ENCODE peak calls at places on chromosome 10, in seven cellular contexts. Z, K, O, D, A, V and R are unnamed samples.

GRCh38 chr10:128867119-128867518 is 599.9 kb upstream of the MGMT start:
- DNase-seq in V (peak), K (no peak), A (no peak), D (no peak), Z (no peak), O (no peak), R (no peak)

GRCh38 chr10:26887611-26888215 is 27.0 kb upstream of the ABI1 start:
- DNase-seq in K (no peak), Z (no peak), D (no peak), A (no peak), O (no peak), V (no peak), R (peak)

GRCh38 chr10:96306516-96306915 is 2.3 kb downstream of the DNTT start:
- DNase-seq in D (peak), V (peak), O (no peak), Z (no peak), K (no peak), A (peak), R (no peak)

GRCh38 chr10:52172581-52172980 is 141.5 kb upstream of the DKK1 start:
- DNase-seq in O (no peak), A (no peak), Z (no peak), K (no peak), V (no peak), D (no peak), R (peak)

GRCh38 chr10:18501198-18501597 is 150.2 kb downstream of the NSUN6 start:
- DNase-seq in K (no peak), D (no peak), Z (no peak), V (no peak), O (peak), A (no peak), R (no peak)

GRCh38 chr10:9296206-9296605 is 1241.7 kb downstream of the GATA3 start:
- DNase-seq in V (no peak), O (peak), K (no peak), A (no peak), Z (no peak), D (no peak), R (no peak)

GRCh38 chr10:63166742-63167258 is 33.7 kb downstream of the NRBF2 start:
- DNase-seq in D (peak), O (peak), K (peak), A (no peak), Z (no peak), V (no peak), R (peak)

GRCh38 chr10:30701471-30702173 is 72.1 kb upstream of the LYZL2 start:
- DNase-seq in D (peak), A (peak), K (no peak), Z (peak), V (no peak), O (peak), R (peak)

GRCh38 chr10:71323407-71323806 is 4.3 kb downstream of the SLC29A3 start:
- DNase-seq in O (no peak), K (no peak), Z (no peak), V (no peak), A (no peak), D (peak), R (peak)

GRCh38 chr10:73439055-73439454 is 5.7 kb upstream of the MSS51 start:
- DNase-seq in D (no peak), O (peak), A (no peak), K (no peak), V (no peak), Z (no peak), R (peak)

GRCh38 chr10:85641479-85641967 is 725.1 kb downstream of the GRID1 start:
- DNase-seq in V (no peak), K (no peak), D (no peak), Z (no peak), O (peak), A (no peak), R (no peak)

GRCh38 chr10:30192846-30193608 is 133.6 kb upstream of the JCAD start:
- DNase-seq in Z (no peak), D (no peak), V (no peak), A (no peak), O (no peak), K (no peak), R (no peak)

GRCh38 chr10:5552376-5553321 is 27.9 kb downstream of the CALML3 start:
- DNase-seq in Z (no peak), O (no peak), A (peak), K (no peak), V (peak), D (no peak), R (no peak)

GRCh38 chr10:75136346-75136745 is 24.9 kb downstream of the SAMD8 start:
- DNase-seq in K (no peak), O (no peak), V (no peak), Z (no peak), D (no peak), A (no peak), R (no peak)

GRCh38 chr10:11602919-11603523 is 8.4 kb downstream of the USP6NL start:
- DNase-seq in K (no peak), Z (no peak), D (no peak), V (no peak), A (no peak), O (peak), R (no peak)

GRCh38 chr10:43057831-43058340 is 19.0 kb upstream of the RET start:
- DNase-seq in Z (no peak), A (peak), D (no peak), O (no peak), K (no peak), V (peak), R (no peak)

GRCh38 chr10:67788028-67788886 is 49.7 kb downstream of the DNAJC12 start:
- DNase-seq in A (peak), K (peak), Z (no peak), O (no peak), V (no peak), D (peak), R (peak)

GRCh38 chr10:28793482-28793881 is 116.2 kb downstream of the BAMBI start:
- DNase-seq in K (no peak), Z (no peak), A (no peak), D (no peak), O (no peak), V (no peak), R (no peak)

GRCh38 chr10:14060320-14061070 is 270.2 kb downstream of the FRMD4A start:
- DNase-seq in K (no peak), Z (no peak), D (no peak), V (no peak), A (no peak), O (peak), R (no peak)

GRCh38 chr10:665579-666091 is 23.8 kb downstream of the DIP2C start:
- DNase-seq in K (no peak), O (no peak), Z (no peak), A (no peak), V (no peak), D (no peak), R (peak)

GRCh38 chr10:73798087-73798486 is 12.7 kb downstream of the ZSWIM8 start:
- DNase-seq in K (no peak), A (no peak), V (no peak), O (no peak), Z (no peak), D (no peak), R (no peak)

GRCh38 chr10:77159538-77160110 is 478.0 kb downstream of the KCNMA1 start:
- DNase-seq in K (no peak), O (peak), Z (no peak), A (no peak), V (no peak), D (no peak), R (peak)

GRCh38 chr10:6056411-6057135 is 5.6 kb downstream of the IL2RA start:
- DNase-seq in A (no peak), Z (no peak), V (no peak), K (no peak), O (no peak), D (no peak), R (no peak)

GRCh38 chr10:77482072-77482471 is 155.5 kb downstream of the KCNMA1 start:
- DNase-seq in K (no peak), V (no peak), A (no peak), Z (no peak), O (no peak), D (no peak), R (no peak)

GRCh38 chr10:110206988-110207804 is at the start of gene MXI1:
- DNase-seq in V (peak), K (peak), O (peak), D (peak), A (peak), Z (peak), R (peak)

GRCh38 chr10:43681721-43682120 is 33.0 kb upstream of the ZNF32 start:
- DNase-seq in V (no peak), K (no peak), Z (no peak), D (no peak), O (no peak), A (no peak), R (no peak)

GRCh38 chr10:121628859-121629258 is 30.6 kb upstream of the FGFR2 start:
- DNase-seq in V (no peak), Z (no peak), O (no peak), K (no peak), A (no peak), D (no peak), R (no peak)

GRCh38 chr10:6973904-6974303 is 393.8 kb upstream of the PRKCQ start:
- DNase-seq in Z (no peak), K (no peak), O (no peak), V (no peak), D (no peak), A (peak), R (no peak)

GRCh38 chr10:23171232-23171876 is 20.8 kb upstream of the PTF1A start:
- DNase-seq in A (no peak), D (no peak), K (no peak), O (peak), Z (no peak), V (no peak), R (peak)

GRCh38 chr10:4736183-4736582 is 89.8 kb upstream of the AKR1E2 start:
- DNase-seq in V (no peak), A (no peak), Z (no peak), K (no peak), O (no peak), D (no peak), R (no peak)

GRCh38 chr10:87092356-87092860 is 2.2 kb downstream of the GLUD1 start:
- DNase-seq in V (no peak), K (no peak), O (peak), Z (no peak), D (peak), A (no peak), R (peak)

GRCh38 chr10:80938920-80939319 is 401.2 kb downstream of the SH2D4B start:
- DNase-seq in D (no peak), Z (no peak), O (no peak), A (no peak), V (no peak), K (no peak), R (no peak)

GRCh38 chr10:96947036-96947435 is 114.9 kb downstream of the LCOR start:
- DNase-seq in V (no peak), K (no peak), D (no peak), A (no peak), Z (no peak), O (no peak), R (no peak)

GRCh38 chr10:129764011-129764900 is 199.8 kb downstream of the EBF3 start:
- DNase-seq in D (no peak), K (no peak), O (no peak), Z (no peak), A (peak), V (no peak), R (no peak)

GRCh38 chr10:24376731-24377130 is 167.8 kb downstream of the KIAA1217 start:
- DNase-seq in V (no peak), O (no peak), A (no peak), Z (no peak), D (no peak), K (no peak), R (no peak)

GRCh38 chr10:52621635-52622079 is 150.9 kb downstream of the MBL2 start:
- DNase-seq in V (no peak), K (no peak), O (no peak), D (no peak), Z (no peak), A (no peak), R (peak)

GRCh38 chr10:60944910-60945297 is 919 bp upstream of the RHOBTB1 start:
- DNase-seq in K (no peak), Z (no peak), D (no peak), V (no peak), A (no peak), O (no peak), R (peak)
- H3K4me3 ChIP-seq in K (peak), Z (peak), D (no peak), V (peak), A (peak), O (peak), R (peak)

DNA sequence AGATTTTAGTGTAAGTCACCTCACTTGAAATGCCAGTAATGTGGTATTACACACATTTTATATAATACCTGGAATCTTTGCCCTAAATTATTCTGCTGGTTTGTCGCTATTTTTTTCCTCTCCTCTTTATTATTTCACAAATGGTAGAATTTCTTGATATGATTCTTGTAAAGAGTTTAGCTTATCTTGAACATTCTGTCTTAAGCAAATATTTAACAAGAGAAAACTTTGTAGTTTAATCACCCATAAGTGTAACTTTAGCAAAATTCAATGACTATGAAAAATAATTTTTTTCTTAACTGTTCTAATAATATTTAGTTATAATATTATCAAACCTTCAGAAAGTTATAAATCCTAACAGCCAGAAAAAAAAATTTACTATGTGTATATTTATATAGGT is 56.7 kb downstream of the NHLRC2 start:
- DNase-seq in Z (no peak), K (no peak), O (no peak), D (no peak), A (no peak), V (no peak), R (no peak)
- TF ChIP-seq CTCF in Z (no peak), K (no peak), O (no peak), D (no peak), A (no peak), V (no peak), R (no peak)

GRCh38 chr10:108069096-108069495 is 904.6 kb upstream of the SORCS1 start:
- DNase-seq in K (no peak), O (no peak), D (no peak), A (no peak), V (no peak), Z (no peak), R (no peak)

GRCh38 chr10:108060246-108060645 is 895.7 kb upstream of the SORCS1 start:
- DNase-seq in A (no peak), O (no peak), V (no peak), D (no peak), Z (no peak), K (no peak), R (no peak)

GRCh38 chr10:108070789-108071188 is 906.3 kb upstream of the SORCS1 start:
- DNase-seq in D (no peak), V (no peak), Z (no peak), O (no peak), A (no peak), K (no peak), R (no peak)

DNA sequence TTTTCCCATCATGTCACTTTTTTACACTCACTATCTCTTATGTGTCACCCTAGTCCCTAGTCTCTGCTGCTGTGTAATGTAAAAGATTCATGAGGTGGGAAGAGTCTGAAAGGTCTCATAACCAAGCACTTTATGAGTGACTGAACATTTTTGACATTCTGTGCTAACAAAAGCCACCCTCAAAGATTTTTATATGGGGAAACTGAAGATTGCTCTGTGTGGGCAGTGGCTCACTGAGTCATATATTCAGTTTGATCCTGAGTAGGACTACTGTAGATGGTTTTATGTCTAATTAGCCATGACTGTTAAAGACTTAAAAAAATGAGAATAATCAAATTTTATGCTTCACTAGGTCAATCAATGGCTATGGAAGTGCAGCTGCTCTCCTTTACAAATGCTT is 900.4 kb upstream of the SORCS1 start:
- DNase-seq in D (no peak), V (no peak), O (no peak), K (no peak), Z (no peak), A (no peak), R (no peak)
- H3K4me3 ChIP-seq in D (no peak), V (no peak), O (no peak), K (no peak), Z (no peak), A (no peak), R (no peak)

GRCh38 chr10:34094961-34095360 is 720.1 kb downstream of the PARD3 start:
- DNase-seq in O (no peak), K (no peak), Z (no peak), V (no peak), D (no peak), A (no peak), R (no peak)

GRCh38 chr10:34091796-34092195 is 723.3 kb downstream of the PARD3 start:
- DNase-seq in Z (no peak), D (no peak), A (no peak), V (no peak), K (no peak), O (no peak), R (no peak)

GRCh38 chr10:34097682-34098081 is 717.4 kb downstream of the PARD3 start:
- DNase-seq in O (no peak), D (no peak), A (no peak), Z (no peak), K (no peak), V (no peak), R (no peak)

GRCh38 chr10:34092891-34093290 is 722.2 kb downstream of the PARD3 start:
- DNase-seq in D (no peak), V (no peak), K (no peak), O (peak), A (no peak), Z (no peak), R (no peak)

DNA sequence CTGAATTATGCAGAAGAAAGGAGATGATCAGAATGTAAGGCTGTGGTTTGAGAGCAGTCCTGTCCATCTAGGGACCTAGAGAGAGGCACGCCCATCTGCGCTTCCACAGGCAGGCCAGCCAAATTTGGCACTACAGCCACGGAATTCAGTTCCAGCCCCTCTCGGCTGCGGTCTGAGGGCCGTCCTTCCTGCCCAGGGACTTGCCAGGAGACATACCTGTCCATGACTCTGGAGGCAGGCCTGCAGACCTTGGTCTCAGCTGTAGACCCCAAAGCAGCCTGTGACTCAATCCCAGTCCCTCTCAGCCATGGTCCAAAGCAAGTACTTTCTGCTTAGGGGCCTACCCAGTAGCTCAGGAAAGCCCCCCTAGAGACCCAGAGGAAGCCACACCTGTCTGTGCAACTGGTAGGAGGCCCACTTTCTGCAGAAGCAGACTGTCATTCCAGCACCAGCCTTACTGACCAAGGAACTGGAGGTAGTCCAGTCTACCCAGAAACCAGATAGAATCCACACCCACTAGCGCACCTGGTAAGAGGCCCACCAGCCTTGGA is 720.9 kb downstream of the PARD3 start:
- DNase-seq in O (no peak), V (no peak), A (no peak), D (no peak), K (no peak), Z (no peak), R (no peak)
- TF ChIP-seq CTCF in O (no peak), V (no peak), A (no peak), D (no peak), K (no peak), Z (no peak), R (no peak)

GRCh38 chr10:102604379-102604960 is 39.8 kb upstream of the TRIM8 start:
- DNase-seq in D (no peak), V (no peak), Z (no peak), A (no peak), O (peak), K (peak), R (peak)
- H3K4me3 ChIP-seq in D (no peak), V (no peak), Z (no peak), A (no peak), O (peak), K (no peak), R (no peak)

GRCh38 chr10:131891929-131892816 is 8.6 kb upstream of the PPP2R2D start:
- DNase-seq in D (no peak), Z (no peak), O (no peak), A (peak), V (no peak), K (no peak), R (no peak)

GRCh38 chr10:131889755-131890154 is 11.1 kb upstream of the PPP2R2D start:
- DNase-seq in O (no peak), A (peak), Z (no peak), D (no peak), V (no peak), K (no peak), R (no peak)

GRCh38 chr10:131892817-131893675 is 7.8 kb upstream of the PPP2R2D start:
- DNase-seq in A (peak), K (no peak), D (no peak), Z (no peak), V (no peak), O (no peak), R (no peak)

GRCh38 chr10:131890276-131891195 is 10.3 kb upstream of the PPP2R2D start:
- DNase-seq in O (no peak), Z (no peak), V (no peak), A (peak), D (no peak), K (no peak), R (no peak)

DNA sequence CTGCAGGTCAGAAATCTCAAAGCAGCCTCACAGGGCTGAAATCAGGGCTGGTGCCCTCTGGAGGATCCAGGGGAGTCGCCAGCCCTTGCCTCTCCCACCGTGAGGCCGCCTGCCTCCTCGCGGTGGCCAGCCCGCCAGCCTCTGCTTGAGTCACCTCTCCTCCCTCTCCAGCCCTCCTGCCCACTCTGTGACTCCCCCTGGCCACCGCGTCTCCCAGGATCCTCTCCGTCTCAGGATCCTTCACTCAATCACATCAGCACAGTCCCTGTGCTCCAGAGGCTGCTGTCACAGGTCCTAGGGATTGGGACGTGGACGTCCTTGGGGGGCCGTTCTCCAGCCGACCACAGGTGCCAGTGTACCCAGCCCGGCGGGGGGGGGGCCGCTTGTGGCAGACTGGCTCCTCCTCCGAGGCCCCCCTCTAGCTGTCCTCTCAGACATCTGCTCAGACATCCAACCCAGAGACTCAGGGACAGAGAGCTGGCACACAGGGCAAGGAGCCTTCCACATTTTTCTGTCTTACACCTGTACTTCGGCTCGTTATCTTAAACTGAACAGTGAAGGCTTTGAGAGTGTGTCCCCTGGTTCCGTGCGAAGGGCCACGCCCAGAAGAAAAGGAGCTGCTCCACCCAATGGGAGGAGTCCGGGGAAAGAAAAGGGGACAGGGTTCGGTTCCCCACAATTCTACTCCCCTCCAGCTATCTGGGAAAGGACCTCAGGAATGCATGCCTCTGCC is 9.4 kb upstream of the PPP2R2D start:
- DNase-seq in Z (no peak), O (no peak), D (no peak), V (no peak), K (no peak), A (peak), R (no peak)
- TF ChIP-seq CTCF in Z (no peak), O (no peak), D (no peak), V (no peak), K (no peak), A (no peak), R (peak)